ENCODE peak calls at places on chromosome 9, in ten cellular contexts. U is endodermal cell; B is activated effector memory CD4-positive, alpha-beta T cell treated with Interleukin-2 at 50 U/mL for 16 hours; K is amniotic stem cell; P is AG04449; O is NCI-H187; F is RWPE2; H is GM12892; J is NCI-H460; A is AG09319. C is an unnamed sample.

GRCh38 chr9:71937070-71937625 is 25.7 kb downstream of the C9orf85 start:
- DNase-seq in B (no peak), U (no peak), O (no peak), F (no peak), H (no peak), P (no peak), A (no peak), J (no peak), K (no peak), C (no peak)

GRCh38 chr9:7209051-7209450 is 451.3 kb downstream of the KDM4C start:
- DNase-seq in P (no peak), F (no peak), O (no peak), J (no peak), A (no peak), U (no peak), H (no peak), K (no peak), B (no peak), C (no peak)

GRCh38 chr9:8600914-8601680 is 801.5 kb upstream of the DMAC1 start:
- DNase-seq in A (no peak), B (no peak), F (no peak), O (no peak), H (no peak), K (no peak), J (no peak), U (no peak), P (no peak), C (no peak)

GRCh38 chr9:100499866-100500265 is 26.9 kb downstream of the TMEFF1 start:
- DNase-seq in U (no peak), H (no peak), K (no peak), F (no peak), B (no peak), J (no peak), A (no peak), O (no peak), P (no peak), C (no peak)

GRCh38 chr9:136675477-136676296 is 11.6 kb downstream of the AGPAT2 start:
- DNase-seq in P (no peak), A (no peak), U (no peak), H (no peak), B (no peak), F (no peak), K (no peak), O (no peak), J (no peak), C (no peak)

GRCh38 chr9:89466451-89467277 is 31.2 kb downstream of the SEMA4D start:
- DNase-seq in A (no peak), U (no peak), P (no peak), F (no peak), B (no peak), O (no peak), J (no peak), K (no peak), H (no peak), C (no peak)

GRCh38 chr9:129407905-129408452 is 212.9 kb downstream of the C9orf50 start:
- DNase-seq in U (no peak), A (no peak), K (no peak), P (no peak), O (no peak), J (no peak), B (no peak), F (no peak), H (no peak), C (no peak)

GRCh38 chr9:92463989-92464388 is 18.3 kb downstream of the ASPN start:
- DNase-seq in B (no peak), F (no peak), P (peak), K (peak), H (no peak), J (no peak), U (no peak), A (peak), O (no peak), C (no peak)

GRCh38 chr9:134339183-134339806 is 13.0 kb downstream of the RXRA start:
- DNase-seq in F (no peak), K (no peak), A (no peak), J (no peak), P (no peak), O (no peak), H (no peak), U (no peak), B (no peak), C (no peak)

GRCh38 chr9:15882883-15883282 is 330.0 kb downstream of the CCDC171 start:
- DNase-seq in K (no peak), O (no peak), H (no peak), P (no peak), U (no peak), B (no peak), J (no peak), A (no peak), F (no peak), C (no peak)

C was measured in T-helper 22 cell.